ENCODE peak calls at places on chromosomes 4 and X, in nine cellular contexts. One of them, this sample, is unnamed.

GRCh38 chr4:154032914-154033313 is 244.0 kb upstream of the SFRP2 start:
- DNase-seq in CD8-positive, alpha-beta memory T cell: no peak
- DNase-seq in testis: no peak
- DNase-seq in CD8-positive, alpha-beta T cell: no peak
- DNase-seq in thyroid gland: no peak
- DNase-seq in left lung: no peak
- DNase-seq in BJ: no peak
- DNase-seq in psoas muscle: no peak
- DNase-seq in mammary epithelial cell: no peak
- DNase-seq in this sample: no peak

GRCh38 chrX:10176121-10177003 is 19.6 kb downstream of the CLCN4 start:
- DNase-seq in CD8-positive, alpha-beta memory T cell: no peak
- DNase-seq in testis: no peak
- DNase-seq in CD8-positive, alpha-beta T cell: no peak
- DNase-seq in thyroid gland: no peak
- DNase-seq in left lung: no peak
- DNase-seq in BJ: no peak
- DNase-seq in psoas muscle: no peak
- DNase-seq in mammary epithelial cell: peak; percentile 64
- DNase-seq in this sample: no peak

GRCh38 chr4:158856852-158857251 is 88.0 kb downstream of the FNIP2 start:
- DNase-seq in CD8-positive, alpha-beta memory T cell: no peak
- DNase-seq in testis: no peak
- DNase-seq in CD8-positive, alpha-beta T cell: no peak
- DNase-seq in thyroid gland: no peak
- DNase-seq in left lung: no peak
- DNase-seq in BJ: no peak
- DNase-seq in psoas muscle: no peak
- DNase-seq in mammary epithelial cell: peak; percentile 25
- DNase-seq in this sample: no peak

GRCh38 chr4:65416875-65417274 is 253.4 kb downstream of the EPHA5 start:
- DNase-seq in CD8-positive, alpha-beta memory T cell: no peak
- DNase-seq in testis: no peak
- DNase-seq in CD8-positive, alpha-beta T cell: no peak
- DNase-seq in thyroid gland: peak; percentile 57
- DNase-seq in left lung: no peak
- DNase-seq in BJ: no peak
- DNase-seq in psoas muscle: no peak
- DNase-seq in mammary epithelial cell: no peak
- DNase-seq in this sample: no peak

GRCh38 chr4:140049924-140050681 is 103.9 kb downstream of the MAML3 start:
- DNase-seq in CD8-positive, alpha-beta memory T cell: no peak
- DNase-seq in testis: peak; percentile 32
- DNase-seq in CD8-positive, alpha-beta T cell: no peak
- DNase-seq in thyroid gland: no peak
- DNase-seq in left lung: no peak
- DNase-seq in BJ: no peak
- DNase-seq in psoas muscle: no peak
- DNase-seq in mammary epithelial cell: no peak
- DNase-seq in this sample: no peak

GRCh38 chr4:85807247-85807915 is 332.4 kb downstream of the ARHGAP24 start:
- DNase-seq in CD8-positive, alpha-beta memory T cell: no peak
- DNase-seq in testis: no peak
- DNase-seq in CD8-positive, alpha-beta T cell: no peak
- DNase-seq in thyroid gland: no peak
- DNase-seq in left lung: no peak
- DNase-seq in BJ: no peak
- DNase-seq in psoas muscle: peak; percentile 35
- DNase-seq in mammary epithelial cell: peak; percentile 15
- DNase-seq in this sample: peak; percentile 82

GRCh38 chr4:20629180-20630115 is 70.8 kb upstream of the PACRGL start:
- DNase-seq in CD8-positive, alpha-beta memory T cell: no peak
- DNase-seq in testis: no peak
- DNase-seq in CD8-positive, alpha-beta T cell: no peak
- DNase-seq in thyroid gland: no peak
- DNase-seq in left lung: no peak
- DNase-seq in BJ: no peak
- DNase-seq in psoas muscle: no peak
- DNase-seq in mammary epithelial cell: no peak
- DNase-seq in this sample: no peak

GRCh38 chrX:152072236-152072635 is 66.1 kb downstream of the MAGEA10 start:
- DNase-seq in CD8-positive, alpha-beta memory T cell: no peak
- DNase-seq in testis: no peak
- DNase-seq in CD8-positive, alpha-beta T cell: no peak
- DNase-seq in thyroid gland: no peak
- DNase-seq in left lung: no peak
- DNase-seq in BJ: peak; percentile 35
- DNase-seq in psoas muscle: no peak
- DNase-seq in mammary epithelial cell: peak; percentile 74
- DNase-seq in this sample: peak; percentile 72

GRCh38 chr4:129966175-129966574 is 870.2 kb downstream of the C4orf33 start:
- DNase-seq in CD8-positive, alpha-beta memory T cell: no peak
- DNase-seq in testis: no peak
- DNase-seq in CD8-positive, alpha-beta T cell: no peak
- DNase-seq in thyroid gland: no peak
- DNase-seq in left lung: no peak
- DNase-seq in BJ: no peak
- DNase-seq in psoas muscle: no peak
- DNase-seq in mammary epithelial cell: no peak
- DNase-seq in this sample: no peak

GRCh38 chr4:10958226-10958856 is 273.8 kb upstream of the CLNK start:
- DNase-seq in CD8-positive, alpha-beta memory T cell: no peak
- DNase-seq in testis: no peak
- DNase-seq in CD8-positive, alpha-beta T cell: no peak
- DNase-seq in thyroid gland: no peak
- DNase-seq in left lung: no peak
- DNase-seq in BJ: no peak
- DNase-seq in psoas muscle: no peak
- DNase-seq in mammary epithelial cell: no peak
- DNase-seq in this sample: no peak

GRCh38 chr4:1288786-1289185 is 905 bp upstream of the MAEA start:
- DNase-seq in CD8-positive, alpha-beta memory T cell: no peak
- DNase-seq in testis: no peak
- DNase-seq in CD8-positive, alpha-beta T cell: no peak
- DNase-seq in thyroid gland: no peak
- DNase-seq in left lung: no peak
- DNase-seq in BJ: no peak
- DNase-seq in psoas muscle: no peak
- DNase-seq in mammary epithelial cell: no peak
- DNase-seq in this sample: no peak

GRCh38 chrX:54550821-54551220 is 20.8 kb downstream of the GNL3L start:
- DNase-seq in CD8-positive, alpha-beta memory T cell: no peak
- DNase-seq in testis: no peak
- DNase-seq in CD8-positive, alpha-beta T cell: no peak
- DNase-seq in thyroid gland: no peak
- DNase-seq in left lung: no peak
- DNase-seq in BJ: no peak
- DNase-seq in psoas muscle: no peak
- DNase-seq in mammary epithelial cell: no peak
- DNase-seq in this sample: no peak

DNA sequence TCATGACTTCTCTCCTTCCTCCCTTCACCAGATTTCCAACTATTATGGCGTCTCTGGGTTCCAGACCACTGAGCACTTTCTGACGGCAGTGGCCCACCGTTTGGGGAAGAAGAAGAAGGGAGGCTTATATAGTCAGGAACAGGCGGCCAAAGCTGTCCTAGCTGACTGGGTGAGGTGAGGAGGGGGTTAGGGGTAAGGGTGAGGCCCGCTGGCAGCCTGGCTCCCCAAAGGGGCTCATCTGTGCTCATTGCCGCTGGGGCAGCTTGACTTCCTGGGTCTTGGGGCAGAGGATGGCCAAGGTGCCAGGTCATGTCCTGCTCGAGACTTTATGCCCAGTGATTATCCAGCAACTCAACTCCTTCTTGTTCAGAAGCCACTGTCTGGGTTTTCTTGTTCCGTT is 21.8 kb downstream of the GNL3L start:
- DNase-seq in CD8-positive, alpha-beta memory T cell: no peak
- DNase-seq in testis: no peak
- DNase-seq in CD8-positive, alpha-beta T cell: no peak
- DNase-seq in thyroid gland: no peak
- DNase-seq in left lung: no peak
- DNase-seq in BJ: no peak
- DNase-seq in psoas muscle: no peak
- DNase-seq in mammary epithelial cell: no peak
- DNase-seq in this sample: no peak
- H3K36me3 ChIP-seq in CD8-positive, alpha-beta memory T cell: peaks cover 20% of the 10 kb centered on the region
- H3K36me3 ChIP-seq in testis: no peaks in the 10 kb centered on the region
- H3K36me3 ChIP-seq in CD8-positive, alpha-beta T cell: peaks cover 41% of the 10 kb centered on the region
- H3K36me3 ChIP-seq in thyroid gland: peaks cover 21% of the 10 kb centered on the region
- H3K36me3 ChIP-seq in left lung: peaks cover 100% of the 10 kb centered on the region
- H3K36me3 ChIP-seq in BJ: peaks cover 17% of the 10 kb centered on the region
- H3K36me3 ChIP-seq in psoas muscle: peaks cover 2% of the 10 kb centered on the region
- H3K36me3 ChIP-seq in mammary epithelial cell: peaks cover 2% of the 10 kb centered on the region
- H3K36me3 ChIP-seq in this sample: peaks cover 17% of the 10 kb centered on the region

DNA sequence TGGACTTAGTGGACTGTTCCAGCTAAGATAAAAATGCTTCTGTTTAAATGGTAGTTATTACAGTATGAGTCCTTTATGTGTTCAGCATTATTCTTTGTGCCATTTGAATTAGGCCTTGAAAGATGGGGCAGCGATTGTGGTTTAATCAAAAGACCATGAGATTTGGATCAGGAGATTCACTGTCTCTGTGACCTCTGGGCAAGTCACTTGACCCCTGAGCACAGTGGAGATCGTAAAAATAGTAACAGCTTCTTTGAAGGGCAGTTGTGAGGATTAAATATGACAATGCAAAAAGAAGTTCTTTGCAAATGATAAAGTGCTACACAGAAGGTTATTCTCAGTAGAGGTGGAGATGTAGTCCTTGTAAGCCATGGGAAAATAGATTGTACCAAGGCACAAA is 10.8 kb downstream of the CXCR3 start:
- DNase-seq in CD8-positive, alpha-beta memory T cell: no peak
- DNase-seq in testis: no peak
- DNase-seq in CD8-positive, alpha-beta T cell: no peak
- DNase-seq in thyroid gland: no peak
- DNase-seq in left lung: no peak
- DNase-seq in BJ: no peak
- DNase-seq in psoas muscle: no peak
- DNase-seq in mammary epithelial cell: no peak
- DNase-seq in this sample: no peak
- H3K36me3 ChIP-seq in CD8-positive, alpha-beta memory T cell: peaks cover 14% of the 10 kb centered on the region
- H3K36me3 ChIP-seq in testis: no peaks in the 10 kb centered on the region
- H3K36me3 ChIP-seq in CD8-positive, alpha-beta T cell: peaks cover 42% of the 10 kb centered on the region
- H3K36me3 ChIP-seq in thyroid gland: peaks cover 31% of the 10 kb centered on the region
- H3K36me3 ChIP-seq in left lung: peaks cover 69% of the 10 kb centered on the region
- H3K36me3 ChIP-seq in BJ: peaks cover 23% of the 10 kb centered on the region
- H3K36me3 ChIP-seq in psoas muscle: no peaks in the 10 kb centered on the region
- H3K36me3 ChIP-seq in mammary epithelial cell: peaks cover 7% of the 10 kb centered on the region
- H3K36me3 ChIP-seq in this sample: peaks cover 18% of the 10 kb centered on the region

GRCh38 chrX:40072246-40072645 is 25.5 kb downstream of the BCOR start:
- DNase-seq in CD8-positive, alpha-beta memory T cell: no peak
- DNase-seq in testis: no peak
- DNase-seq in CD8-positive, alpha-beta T cell: no peak
- DNase-seq in thyroid gland: no peak
- DNase-seq in left lung: no peak
- DNase-seq in BJ: no peak
- DNase-seq in psoas muscle: no peak
- DNase-seq in mammary epithelial cell: no peak
- DNase-seq in this sample: no peak

GRCh38 chrX:40065291-40066046 is 32.3 kb downstream of the BCOR start:
- DNase-seq in CD8-positive, alpha-beta memory T cell: no peak
- DNase-seq in testis: no peak
- DNase-seq in CD8-positive, alpha-beta T cell: no peak
- DNase-seq in thyroid gland: no peak
- DNase-seq in left lung: no peak
- DNase-seq in BJ: no peak
- DNase-seq in psoas muscle: no peak
- DNase-seq in mammary epithelial cell: no peak
- DNase-seq in this sample: no peak

GRCh38 chrX:40066700-40067099 is 31.1 kb downstream of the BCOR start:
- DNase-seq in CD8-positive, alpha-beta memory T cell: no peak
- DNase-seq in testis: no peak
- DNase-seq in CD8-positive, alpha-beta T cell: no peak
- DNase-seq in thyroid gland: no peak
- DNase-seq in left lung: no peak
- DNase-seq in BJ: no peak
- DNase-seq in psoas muscle: no peak
- DNase-seq in mammary epithelial cell: no peak
- DNase-seq in this sample: no peak

GRCh38 chrX:40064055-40064597 is 33.6 kb downstream of the BCOR start:
- DNase-seq in CD8-positive, alpha-beta memory T cell: no peak
- DNase-seq in testis: no peak
- DNase-seq in CD8-positive, alpha-beta T cell: no peak
- DNase-seq in thyroid gland: no peak
- DNase-seq in left lung: no peak
- DNase-seq in BJ: no peak
- DNase-seq in psoas muscle: no peak
- DNase-seq in mammary epithelial cell: no peak
- DNase-seq in this sample: no peak

GRCh38 chrX:40068048-40068447 is 29.7 kb downstream of the BCOR start:
- DNase-seq in CD8-positive, alpha-beta memory T cell: no peak
- DNase-seq in testis: no peak
- DNase-seq in CD8-positive, alpha-beta T cell: no peak
- DNase-seq in thyroid gland: no peak
- DNase-seq in left lung: no peak
- DNase-seq in BJ: no peak
- DNase-seq in psoas muscle: no peak
- DNase-seq in mammary epithelial cell: peak; percentile 16
- DNase-seq in this sample: no peak
- H3K36me3 ChIP-seq in CD8-positive, alpha-beta memory T cell: peaks cover 35% of the 10 kb centered on the region
- H3K36me3 ChIP-seq in testis: no peaks in the 10 kb centered on the region
- H3K36me3 ChIP-seq in CD8-positive, alpha-beta T cell: peaks cover 13% of the 10 kb centered on the region
- H3K36me3 ChIP-seq in thyroid gland: peaks cover 8% of the 10 kb centered on the region
- H3K36me3 ChIP-seq in left lung: peaks cover 52% of the 10 kb centered on the region
- H3K36me3 ChIP-seq in BJ: peaks cover 9% of the 10 kb centered on the region
- H3K36me3 ChIP-seq in psoas muscle: peaks cover 3% of the 10 kb centered on the region
- H3K36me3 ChIP-seq in mammary epithelial cell: no peaks in the 10 kb centered on the region
- H3K36me3 ChIP-seq in this sample: no peaks in the 10 kb centered on the region

GRCh38 chrX:71615056-71615455 is 3.3 kb downstream of the CXCR3 start:
- DNase-seq in CD8-positive, alpha-beta memory T cell: no peak
- DNase-seq in testis: no peak
- DNase-seq in CD8-positive, alpha-beta T cell: no peak
- DNase-seq in thyroid gland: no peak
- DNase-seq in left lung: no peak
- DNase-seq in BJ: no peak
- DNase-seq in psoas muscle: no peak
- DNase-seq in mammary epithelial cell: no peak
- DNase-seq in this sample: no peak

GRCh38 chrX:71616672-71617529 is 1.4 kb downstream of the CXCR3 start:
- DNase-seq in CD8-positive, alpha-beta memory T cell: peak; percentile 38
- DNase-seq in testis: no peak
- DNase-seq in CD8-positive, alpha-beta T cell: no peak
- DNase-seq in thyroid gland: no peak
- DNase-seq in left lung: no peak
- DNase-seq in BJ: no peak
- DNase-seq in psoas muscle: no peak
- DNase-seq in mammary epithelial cell: no peak
- DNase-seq in this sample: no peak

GRCh38 chrX:71609095-71609750 is 9.1 kb downstream of the CXCR3 start:
- DNase-seq in CD8-positive, alpha-beta memory T cell: no peak
- DNase-seq in testis: no peak
- DNase-seq in CD8-positive, alpha-beta T cell: no peak
- DNase-seq in thyroid gland: no peak
- DNase-seq in left lung: no peak
- DNase-seq in BJ: no peak
- DNase-seq in psoas muscle: no peak
- DNase-seq in mammary epithelial cell: no peak
- DNase-seq in this sample: no peak

GRCh38 chrX:71615954-71616353 is 2.4 kb downstream of the CXCR3 start:
- DNase-seq in CD8-positive, alpha-beta memory T cell: no peak
- DNase-seq in testis: no peak
- DNase-seq in CD8-positive, alpha-beta T cell: no peak
- DNase-seq in thyroid gland: no peak
- DNase-seq in left lung: no peak
- DNase-seq in BJ: no peak
- DNase-seq in psoas muscle: no peak
- DNase-seq in mammary epithelial cell: no peak
- DNase-seq in this sample: no peak

GRCh38 chrX:71612256-71612655 is 6.1 kb downstream of the CXCR3 start:
- DNase-seq in CD8-positive, alpha-beta memory T cell: no peak
- DNase-seq in testis: no peak
- DNase-seq in CD8-positive, alpha-beta T cell: no peak
- DNase-seq in thyroid gland: no peak
- DNase-seq in left lung: no peak
- DNase-seq in BJ: no peak
- DNase-seq in psoas muscle: no peak
- DNase-seq in mammary epithelial cell: no peak
- DNase-seq in this sample: no peak
- H3K36me3 ChIP-seq in CD8-positive, alpha-beta memory T cell: no peaks in the 10 kb centered on the region
- H3K36me3 ChIP-seq in testis: no peaks in the 10 kb centered on the region
- H3K36me3 ChIP-seq in CD8-positive, alpha-beta T cell: peaks cover 30% of the 10 kb centered on the region
- H3K36me3 ChIP-seq in thyroid gland: peaks cover 21% of the 10 kb centered on the region
- H3K36me3 ChIP-seq in left lung: peaks cover 53% of the 10 kb centered on the region
- H3K36me3 ChIP-seq in BJ: peaks cover 18% of the 10 kb centered on the region
- H3K36me3 ChIP-seq in psoas muscle: peaks cover 4% of the 10 kb centered on the region
- H3K36me3 ChIP-seq in mammary epithelial cell: peaks cover 9% of the 10 kb centered on the region
- H3K36me3 ChIP-seq in this sample: peaks cover 13% of the 10 kb centered on the region